ENCODE peak calls at places on chromosomes 7 and 10, in five cellular contexts. R is activated naive CD4-positive, alpha-beta T cell treated with anti-CD3 and anti-CD28 coated beads for 36 hours; D is upper lobe of right lung; Y is stimulated activated naive CD8-positive, alpha-beta T cell treated with anti-CD3 and anti-CD28 coated beads, Interleukin-15, Interleukin-2, amounts not matched to agents 100 U/mL and 50 U/mL, for 24 hours; V is neuronal stem cell. O is an unnamed sample.

GRCh38 chr7:359776-360361 is 69.9 kb downstream of the FOXL3 start:
- DNase-seq in R (peak; percentile 75), D (peak; percentile 51), Y (peak; percentile 42), V (no peak), O (no peak)

GRCh38 chr10:132803595-132804210 is 17.8 kb upstream of the NKX6-2 start:
- DNase-seq in R (no peak), D (no peak), Y (no peak), V (no peak), O (no peak)

GRCh38 chr7:151472644-151473380 is 32.9 kb upstream of the CRYGN start:
- DNase-seq in R (no peak), D (no peak), Y (no peak), V (no peak), O (no peak)

GRCh38 chr7:90708841-90709317 is 112.8 kb downstream of the CDK14 start:
- DNase-seq in R (peak; percentile 27), D (no peak), Y (no peak), V (no peak), O (peak; percentile 42)

GRCh38 chr7:21256310-21256877 is 171.5 kb upstream of the SP4 start:
- DNase-seq in R (peak; percentile 41), D (no peak), Y (peak; percentile 9), V (no peak), O (no peak)

GRCh38 chr7:593324-594115 is 73.9 kb upstream of the PDGFA start:
- DNase-seq in R (peak; percentile 65), D (no peak), Y (peak; percentile 62), V (no peak), O (no peak)

GRCh38 chr10:110782616-110783015 is 89.1 kb upstream of the PDCD4 start:
- DNase-seq in R (no peak), D (no peak), Y (no peak), V (no peak), O (no peak)

GRCh38 chr10:34058922-34059614 is 724.6 kb upstream of the NRP1 start:
- DNase-seq in R (no peak), D (no peak), Y (no peak), V (no peak), O (no peak)

GRCh38 chr10:21700474-21700873 is 166.4 kb downstream of the MLLT10 start:
- DNase-seq in R (no peak), D (no peak), Y (no peak), V (no peak), O (no peak)

GRCh38 chr10:88343761-88344484 is 239.2 kb downstream of the RNLS start:
- DNase-seq in R (no peak), D (no peak), Y (no peak), V (no peak), O (no peak)

GRCh38 chr10:69958232-69958902 is 94.3 kb upstream of the MACROH2A2 start:
- DNase-seq in R (peak; percentile 40), D (no peak), Y (peak; percentile 13), V (no peak), O (peak; percentile 34)

GRCh38 chr10:80268266-80268665 is 21.2 kb downstream of the MAT1A start:
- DNase-seq in R (no peak), D (no peak), Y (no peak), V (no peak), O (no peak)

GRCh38 chr10:5816170-5816569 is 2.9 kb upstream of the GDI2 start:
- DNase-seq in R (no peak), D (no peak), Y (no peak), V (no peak), O (no peak)